ENCODE peak calls at places on chromosomes 4 and X, in nine cellular contexts. B is EH; V is D341Med; R is CD8-positive, alpha-beta T cell; S is amniotic epithelial cell; I is CD8-positive, alpha-beta memory T cell; Z is stimulated activated CD4-positive, alpha-beta T cell treated with anti-CD3 and anti-CD28 coated beads, Interleukin-2, amount 100 ng/mL, for 24 hours; Y is brain microvascular endothelial cell; X is T-cell. P is an unnamed sample.
A peak's percentile ranks its signal among the peaks of the same experiment; 100 is the strongest.

GRCh38 chr4:124940387-124940786 is 227.9 kb upstream of the ANKRD50 start:
- DNase-seq in B (peak; percentile 95), V (no peak), R (no peak), S (peak; percentile 97), I (no peak), Z (no peak), Y (peak; percentile 85), X (no peak), P (no peak)

GRCh38 chrX:33183366-33183765 is 28.0 kb downstream of the DMD start:
- DNase-seq in B (no peak), V (no peak), R (no peak), S (peak; percentile 85), I (no peak), Z (no peak), Y (peak; percentile 77), X (no peak), P (no peak)

GRCh38 chr4:112284166-112284565 is 1.5 kb downstream of the TIFA start:
- DNase-seq in B (peak; percentile 24), V (no peak), R (no peak), S (peak; percentile 39), I (no peak), Z (no peak), Y (no peak), X (no peak), P (no peak)

GRCh38 chr4:35934370-35934981 is 309.8 kb downstream of the ARAP2 start:
- DNase-seq in B (peak; percentile 12), V (peak; percentile 16), R (no peak), S (peak; percentile 47), I (no peak), Z (no peak), Y (no peak), X (no peak), P (no peak)

GRCh38 chr4:59597536-59598232 is 1602.4 kb upstream of the ADGRL3 start:
- DNase-seq in B (no peak), V (no peak), R (no peak), S (peak; percentile 11), I (no peak), Z (no peak), Y (no peak), X (no peak), P (no peak)

GRCh38 chrX:666762-667161 is 36.2 kb downstream of the SHOX start:
- DNase-seq in B (peak; percentile 82), V (no peak), R (no peak), S (no peak), I (no peak), Z (no peak), Y (no peak), X (no peak), P (no peak)

GRCh38 chrX:17377795-17378194 is 2.8 kb downstream of the NHS start:
- DNase-seq in B (no peak), V (no peak), R (no peak), S (no peak), I (no peak), Z (peak; percentile 40), Y (no peak), X (no peak), P (no peak)

GRCh38 chrX:11437642-11438379 is 144.6 kb downstream of the AMELX start:
- DNase-seq in B (peak; percentile 92), V (no peak), R (no peak), S (peak; percentile 63), I (no peak), Z (no peak), Y (peak; percentile 85), X (no peak), P (no peak)

GRCh38 chrX:153800746-153801145 is 6.3 kb downstream of the SSR4 start:
- DNase-seq in B (no peak), V (no peak), R (no peak), S (no peak), I (no peak), Z (no peak), Y (no peak), X (no peak), P (no peak)

GRCh38 chr4:101421393-101421792 is 74.1 kb upstream of the PPP3CA start:
- DNase-seq in B (peak; percentile 17), V (no peak), R (no peak), S (no peak), I (no peak), Z (no peak), Y (no peak), X (no peak), P (no peak)

GRCh38 chrX:97310373-97310772 is 426.7 kb downstream of the RPA4 start:
- DNase-seq in B (peak; percentile 62), V (no peak), R (no peak), S (peak; percentile 16), I (no peak), Z (no peak), Y (no peak), X (no peak), P (no peak)

GRCh38 chr4:8241895-8242696 is 27.5 kb upstream of the HTRA3 start:
- DNase-seq in B (peak; percentile 93), V (peak; percentile 96), R (peak; percentile 77), S (peak; percentile 91), I (peak; percentile 83), Z (peak; percentile 89), Y (peak; percentile 89), X (peak; percentile 74), P (peak; percentile 66)

GRCh38 chr4:124322234-124322831 is 390.2 kb downstream of the ANKRD50 start:
- DNase-seq in B (peak; percentile 45), V (peak; percentile 37), R (no peak), S (peak; percentile 61), I (no peak), Z (no peak), Y (no peak), X (no peak), P (no peak)

GRCh38 chr4:4480205-4480604 is 61.6 kb downstream of the STX18 start:
- DNase-seq in B (no peak), V (no peak), R (no peak), S (no peak), I (no peak), Z (no peak), Y (no peak), X (no peak), P (no peak)

GRCh38 chr4:77599378-77599777 is 6.2 kb upstream of the CXCL13 start:
- DNase-seq in B (peak; percentile 54), V (peak; percentile 45), R (no peak), S (peak; percentile 65), I (no peak), Z (no peak), Y (peak; percentile 55), X (no peak), P (no peak)

GRCh38 chr4:165537028-165537648 is 158.3 kb downstream of the CPE start:
- DNase-seq in B (peak; percentile 53), V (peak; percentile 52), R (no peak), S (peak; percentile 44), I (no peak), Z (no peak), Y (peak; percentile 26), X (no peak), P (no peak)